ENCODE peak calls at places on chromosomes 6 and 20, in four cellular contexts. One of them, this sample, is unnamed.

GRCh38 chr20:14069796-14070195 is 74.5 kb downstream of the MACROD2 start:
- DNase-seq in PC-9: no peak
- DNase-seq in heart right ventricle: no peak
- DNase-seq in CD8-positive, alpha-beta T cell: no peak
- DNase-seq in this sample: no peak

GRCh38 chr6:150560004-150560883 is 39.4 kb upstream of the PLEKHG1 start:
- DNase-seq in CD8-positive, alpha-beta T cell: no peak
- DNase-seq in heart right ventricle: no peak
- DNase-seq in PC-9: no peak
- DNase-seq in this sample: no peak

GRCh38 chr6:158416841-158417759 is 104.8 kb downstream of the TULP4 start:
- DNase-seq in heart right ventricle: no peak
- DNase-seq in PC-9: no peak
- DNase-seq in CD8-positive, alpha-beta T cell: no peak
- DNase-seq in this sample: no peak

GRCh38 chr20:63159826-63160640 is 55.9 kb downstream of the YTHDF1 start:
- DNase-seq in PC-9: no peak
- DNase-seq in heart right ventricle: no peak
- DNase-seq in CD8-positive, alpha-beta T cell: no peak
- DNase-seq in this sample: no peak

GRCh38 chr20:20079102-20079784 is 26.9 kb downstream of the CFAP61 start:
- DNase-seq in PC-9: no peak
- DNase-seq in CD8-positive, alpha-beta T cell: no peak
- DNase-seq in heart right ventricle: no peak
- DNase-seq in this sample: no peak

GRCh38 chr20:37111926-37112455 is 16.2 kb upstream of the RBL1 start:
- DNase-seq in heart right ventricle: no peak
- DNase-seq in CD8-positive, alpha-beta T cell: no peak
- DNase-seq in PC-9: no peak
- DNase-seq in this sample: no peak

GRCh38 chr20:973785-974194 is 28.3 kb downstream of the RSPO4 start:
- DNase-seq in CD8-positive, alpha-beta T cell: no peak
- DNase-seq in PC-9: peak; percentile 21
- DNase-seq in heart right ventricle: no peak
- DNase-seq in this sample: peak; percentile 37

GRCh38 chr6:156107514-156108150 is 652.0 kb upstream of the NOX3 start:
- DNase-seq in CD8-positive, alpha-beta T cell: no peak
- DNase-seq in PC-9: no peak
- DNase-seq in heart right ventricle: no peak
- DNase-seq in this sample: no peak

GRCh38 chr6:47042238-47042843 is at the start of gene ADGRF1:
- DNase-seq in PC-9: peak; percentile 72
- DNase-seq in heart right ventricle: no peak
- DNase-seq in CD8-positive, alpha-beta T cell: no peak
- DNase-seq in this sample: no peak

GRCh38 chr6:37396571-37397185 is 36.3 kb upstream of the CMTR1 start:
- DNase-seq in heart right ventricle: no peak
- DNase-seq in PC-9: no peak
- DNase-seq in CD8-positive, alpha-beta T cell: no peak
- DNase-seq in this sample: no peak

GRCh38 chr6:170542031-170542719 is 10.9 kb downstream of the PSMB1 start:
- DNase-seq in heart right ventricle: no peak
- DNase-seq in PC-9: no peak
- DNase-seq in CD8-positive, alpha-beta T cell: no peak
- DNase-seq in this sample: no peak

GRCh38 chr20:50052550-50052949 is 60.4 kb downstream of the UBE2V1 start:
- DNase-seq in CD8-positive, alpha-beta T cell: no peak
- DNase-seq in PC-9: no peak
- DNase-seq in heart right ventricle: no peak
- DNase-seq in this sample: no peak

GRCh38 chr20:59835448-59836395 is 97.7 kb downstream of the SYCP2 start:
- DNase-seq in PC-9: no peak
- DNase-seq in CD8-positive, alpha-beta T cell: no peak
- DNase-seq in heart right ventricle: peak; percentile 36
- DNase-seq in this sample: no peak

DNA sequence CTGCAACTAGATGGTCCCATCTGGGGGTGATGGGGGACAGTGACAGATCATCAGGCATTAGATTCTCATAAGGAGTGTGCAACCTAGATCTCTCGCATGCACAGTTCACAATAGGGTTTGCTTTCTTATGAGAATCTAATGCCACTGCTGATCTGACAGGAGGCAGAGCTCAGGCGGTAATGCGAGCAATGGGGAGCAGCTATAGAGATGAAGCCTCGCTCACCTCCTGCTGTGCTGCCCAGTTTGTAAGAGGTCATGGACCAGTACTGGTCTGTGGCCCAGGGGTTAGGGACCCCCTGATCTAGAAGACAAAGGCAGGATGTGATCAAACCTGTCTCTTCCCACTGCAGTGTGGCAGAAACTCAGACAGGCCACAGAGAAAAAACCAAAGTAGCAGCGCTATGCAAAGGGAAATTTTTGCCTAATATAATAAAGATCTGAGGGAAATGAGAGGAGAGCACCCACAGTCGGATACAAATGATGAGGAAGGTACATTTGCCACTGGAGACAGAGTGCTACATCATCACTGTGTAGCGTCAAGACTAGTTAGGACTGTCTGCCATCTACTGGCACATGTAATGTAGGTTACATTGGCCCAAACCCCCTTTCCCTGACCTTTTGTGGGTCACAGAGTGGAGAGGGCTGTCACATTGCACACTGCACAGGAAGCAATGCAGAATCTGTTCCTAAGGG is 4.1 kb upstream of the LY86 start:
- DNase-seq in heart right ventricle: no peak
- DNase-seq in CD8-positive, alpha-beta T cell: no peak
- DNase-seq in PC-9: no peak
- DNase-seq in this sample: no peak
- TF ChIP-seq CTCF in heart right ventricle: peak; percentile 28
- TF ChIP-seq CTCF in CD8-positive, alpha-beta T cell: no peak
- TF ChIP-seq CTCF in PC-9: no peak
- TF ChIP-seq CTCF in this sample: peak; percentile 41

GRCh38 chr6:7216941-7217621 is 95.9 kb downstream of the SSR1 start:
- DNase-seq in heart right ventricle: peak; percentile 53
- DNase-seq in PC-9: peak; percentile 34
- DNase-seq in CD8-positive, alpha-beta T cell: no peak
- DNase-seq in this sample: no peak

GRCh38 chr6:7214400-7214940 is 98.5 kb downstream of the SSR1 start:
- DNase-seq in CD8-positive, alpha-beta T cell: no peak
- DNase-seq in heart right ventricle: no peak
- DNase-seq in PC-9: no peak
- DNase-seq in this sample: no peak

GRCh38 chr6:7213416-7213815 is 99.6 kb downstream of the SSR1 start:
- DNase-seq in PC-9: no peak
- DNase-seq in heart right ventricle: no peak
- DNase-seq in CD8-positive, alpha-beta T cell: no peak
- DNase-seq in this sample: no peak

GRCh38 chr6:7215140-7215539 is 97.9 kb downstream of the SSR1 start:
- DNase-seq in PC-9: peak; percentile 28
- DNase-seq in CD8-positive, alpha-beta T cell: no peak
- DNase-seq in heart right ventricle: no peak
- DNase-seq in this sample: no peak

DNA sequence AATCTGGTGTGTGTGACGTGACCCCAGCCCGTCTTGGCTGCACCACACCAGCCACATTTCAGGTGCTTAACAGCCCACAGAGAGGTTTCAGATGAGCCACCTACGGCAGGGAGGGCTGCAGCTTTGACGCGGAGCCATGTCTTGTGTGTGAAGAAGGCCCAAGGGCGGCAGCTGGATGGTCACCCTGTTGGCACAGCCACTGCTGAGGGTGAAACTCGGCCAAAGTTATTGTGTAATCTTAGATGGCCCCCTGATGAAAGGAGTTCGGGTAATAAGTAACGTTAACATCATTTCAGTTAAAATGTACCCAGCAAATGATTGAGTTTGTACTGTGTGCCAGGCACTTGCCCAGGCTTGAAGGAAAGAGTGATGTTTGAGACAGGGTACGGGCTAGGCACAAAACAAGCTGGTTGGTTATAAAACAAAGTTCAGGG is 97.2 kb downstream of the SSR1 start:
- DNase-seq in CD8-positive, alpha-beta T cell: no peak
- DNase-seq in PC-9: no peak
- DNase-seq in heart right ventricle: no peak
- DNase-seq in this sample: no peak
- H3K27ac ChIP-seq in CD8-positive, alpha-beta T cell: no peak overlapping the region
- H3K27ac ChIP-seq in PC-9: no peak overlapping the region
- H3K27ac ChIP-seq in heart right ventricle: no peak overlapping the region
- H3K27ac ChIP-seq in this sample: no peak overlapping the region

DNA sequence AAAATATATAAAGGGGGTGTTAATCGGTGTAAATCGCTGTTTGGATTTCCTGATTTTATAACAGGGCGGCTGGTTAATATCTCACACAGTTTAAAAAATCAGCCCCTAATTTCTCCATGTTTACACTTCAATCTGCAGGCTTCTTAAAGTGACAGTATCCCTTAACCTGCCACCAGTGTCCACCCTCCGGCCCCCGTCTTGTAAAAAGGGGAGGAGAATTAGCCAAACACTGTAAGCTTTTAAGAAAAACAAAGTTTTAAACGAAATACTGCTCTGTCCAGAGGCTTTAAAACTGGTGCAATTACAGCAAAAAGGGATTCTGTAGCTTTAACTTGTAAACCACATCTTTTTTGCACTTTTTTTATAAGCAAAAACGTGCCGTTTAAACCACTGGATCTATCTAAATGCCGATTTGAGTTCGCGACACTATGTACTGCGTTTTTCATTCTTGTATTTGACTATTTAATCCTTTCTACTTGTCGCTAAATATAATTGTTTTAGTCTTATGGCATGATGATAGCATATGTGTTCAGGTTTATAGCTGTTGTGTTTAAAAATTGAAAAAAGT is 4.2 kb downstream of the SOX4 start:
- DNase-seq in PC-9: no peak
- DNase-seq in heart right ventricle: no peak
- DNase-seq in CD8-positive, alpha-beta T cell: no peak
- DNase-seq in this sample: no peak
- H3K4me3 ChIP-seq in PC-9: peak overlapping the region; percentile 98
- H3K4me3 ChIP-seq in heart right ventricle: peak overlapping the region; percentile 62
- H3K4me3 ChIP-seq in CD8-positive, alpha-beta T cell: no peak overlapping the region
- H3K4me3 ChIP-seq in this sample: peak overlapping the region; percentile 85

DNA sequence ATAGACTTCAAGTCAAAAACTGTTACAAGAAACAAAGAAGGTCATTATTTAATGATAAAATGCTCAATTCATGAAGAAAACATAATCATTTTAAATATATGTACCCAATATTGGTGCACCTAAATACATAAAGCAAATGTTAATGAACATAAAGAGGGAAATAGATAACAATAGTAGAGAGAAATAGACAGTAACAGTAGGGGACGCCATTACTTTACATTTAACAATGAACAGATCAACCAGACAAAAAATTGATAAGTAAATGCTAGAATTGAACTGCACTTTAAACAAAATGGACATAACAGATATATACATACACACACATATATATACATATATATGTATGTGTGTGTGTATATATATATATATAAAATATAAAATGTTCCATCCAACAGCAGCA is 37.4 kb downstream of the IL22RA2 start:
- DNase-seq in heart right ventricle: no peak
- DNase-seq in PC-9: no peak
- DNase-seq in CD8-positive, alpha-beta T cell: no peak
- DNase-seq in this sample: no peak
- TF ChIP-seq CTCF in heart right ventricle: peak; percentile 37
- TF ChIP-seq CTCF in PC-9: peak; percentile 56
- TF ChIP-seq CTCF in CD8-positive, alpha-beta T cell: no peak
- TF ChIP-seq CTCF in this sample: no peak

GRCh38 chr6:56727097-56727845 is 84.6 kb upstream of the DST start:
- DNase-seq in CD8-positive, alpha-beta T cell: no peak
- DNase-seq in PC-9: no peak
- DNase-seq in heart right ventricle: no peak
- DNase-seq in this sample: no peak

GRCh38 chr6:56720882-56721281 is 78.2 kb upstream of the DST start:
- DNase-seq in CD8-positive, alpha-beta T cell: no peak
- DNase-seq in heart right ventricle: no peak
- DNase-seq in PC-9: no peak
- DNase-seq in this sample: peak; percentile 32

GRCh38 chr6:56725257-56725656 is 82.6 kb upstream of the DST start:
- DNase-seq in heart right ventricle: no peak
- DNase-seq in PC-9: no peak
- DNase-seq in CD8-positive, alpha-beta T cell: no peak
- DNase-seq in this sample: no peak

GRCh38 chr6:56719310-56719709 is 76.6 kb upstream of the DST start:
- DNase-seq in CD8-positive, alpha-beta T cell: no peak
- DNase-seq in heart right ventricle: no peak
- DNase-seq in PC-9: no peak
- DNase-seq in this sample: no peak

GRCh38 chr6:56724455-56724854 is 81.8 kb upstream of the DST start:
- DNase-seq in heart right ventricle: no peak
- DNase-seq in CD8-positive, alpha-beta T cell: no peak
- DNase-seq in PC-9: no peak
- DNase-seq in this sample: no peak
- H3K27ac ChIP-seq in heart right ventricle: peak overlapping the region; percentile 46
- H3K27ac ChIP-seq in CD8-positive, alpha-beta T cell: no peak overlapping the region
- H3K27ac ChIP-seq in PC-9: no peak overlapping the region
- H3K27ac ChIP-seq in this sample: no peak overlapping the region

DNA sequence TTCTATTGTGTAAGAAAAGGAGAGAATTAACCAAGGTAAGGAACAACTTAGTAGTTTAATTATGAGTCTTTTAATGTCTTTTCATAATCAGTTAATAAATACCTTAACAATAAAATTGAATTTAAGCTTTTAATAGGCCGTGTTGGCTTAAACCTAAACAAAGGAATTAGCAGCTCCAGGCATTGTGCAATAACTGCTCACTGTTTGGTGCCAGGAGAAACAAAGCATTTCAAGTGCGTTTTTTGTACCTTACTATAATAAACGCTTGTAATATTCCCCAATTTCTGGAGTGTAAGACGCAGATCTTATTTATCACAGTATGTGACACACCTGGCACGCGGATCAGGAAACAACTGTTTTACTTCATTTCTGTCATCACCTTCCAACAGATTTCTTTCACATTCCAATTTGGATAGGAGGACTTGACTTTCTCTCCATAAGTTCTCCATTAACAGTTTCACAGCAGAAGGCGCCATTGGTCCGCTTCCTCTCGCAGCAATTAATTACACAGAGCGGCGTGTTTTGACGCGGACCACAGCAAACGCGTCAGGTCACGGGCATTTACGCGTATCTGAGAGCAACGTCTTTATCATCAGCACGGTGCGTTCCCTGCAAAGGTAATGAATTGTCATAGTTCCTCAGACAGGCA is 335.8 kb upstream of the NT5E start:
- DNase-seq in PC-9: no peak
- DNase-seq in CD8-positive, alpha-beta T cell: no peak
- DNase-seq in heart right ventricle: no peak
- DNase-seq in this sample: no peak
- H3K4me3 ChIP-seq in PC-9: no peak overlapping the region
- H3K4me3 ChIP-seq in CD8-positive, alpha-beta T cell: no peak overlapping the region
- H3K4me3 ChIP-seq in heart right ventricle: no peak overlapping the region
- H3K4me3 ChIP-seq in this sample: no peak overlapping the region

GRCh38 chr20:7155794-7156193 is 388.3 kb downstream of the BMP2 start:
- DNase-seq in CD8-positive, alpha-beta T cell: no peak
- DNase-seq in heart right ventricle: no peak
- DNase-seq in PC-9: no peak
- DNase-seq in this sample: no peak
- TF ChIP-seq CTCF in CD8-positive, alpha-beta T cell: no peak
- TF ChIP-seq CTCF in heart right ventricle: no peak
- TF ChIP-seq CTCF in PC-9: no peak
- TF ChIP-seq CTCF in this sample: no peak